ENCODE peak calls at places on chromosomes 12 and 14, in six cellular contexts. G is NCI-H2081, B is Caki2, D is WTC11, X is WERI-Rb-1, P is fibroblast of gingiva. K is an unnamed sample.
A peak's percentile ranks its signal among the peaks of the same experiment; 100 is the strongest.

GRCh38 chr12:26378721-26379120 is 183.3 kb downstream of the SSPN start:
- DNase-seq in G (no peak), B (no peak), D (no peak), X (no peak), P (no peak), K (no peak)

GRCh38 chr14:27945512-27945911 is 821.1 kb upstream of the FOXG1 start:
- DNase-seq in G (no peak), B (no peak), D (no peak), X (no peak), P (no peak), K (no peak)

GRCh38 chr12:15268927-15269552 is 47.8 kb upstream of the RERG start:
- DNase-seq in G (peak; percentile 77), B (peak; percentile 35), D (no peak), X (peak; percentile 57), P (peak; percentile 75), K (peak; percentile 70)

GRCh38 chr12:20404576-20405346 is 36.4 kb downstream of the PDE3A start:
- DNase-seq in G (no peak), B (peak; percentile 2), D (no peak), X (no peak), P (no peak), K (no peak)

GRCh38 chr12:46524778-46525177 is 152.2 kb upstream of the SLC38A2 start:
- DNase-seq in G (no peak), B (no peak), D (no peak), X (no peak), P (peak; percentile 88), K (no peak)

GRCh38 chr12:8065991-8066594 is at the start of gene C3AR1:
- DNase-seq in G (no peak), B (no peak), D (no peak), X (no peak), P (no peak), K (no peak)

GRCh38 chr14:23160924-23161522 is 22.4 kb downstream of the SLC7A8 start:
- DNase-seq in G (no peak), B (peak; percentile 23), D (peak; percentile 88), X (no peak), P (peak; percentile 85), K (no peak)

GRCh38 chr12:47556219-47556618 is 149.6 kb downstream of the RPAP3 start:
- DNase-seq in G (no peak), B (no peak), D (no peak), X (no peak), P (no peak), K (no peak)

GRCh38 chr12:73863541-73863940 is 674.1 kb upstream of the ATXN7L3B start:
- DNase-seq in G (no peak), B (no peak), D (no peak), X (no peak), P (no peak), K (no peak)

GRCh38 chr12:93186131-93186530 is 191.6 kb upstream of the NUDT4 start:
- DNase-seq in G (no peak), B (no peak), D (no peak), X (no peak), P (peak; percentile 56), K (no peak)

GRCh38 chr14:81164167-81164774 is 56.5 kb downstream of the GTF2A1 start:
- DNase-seq in G (peak; percentile 65), B (peak; percentile 86), D (peak; percentile 84), X (peak; percentile 79), P (peak; percentile 52), K (no peak)

GRCh38 chr12:16437281-16437816 is 89.9 kb downstream of the MGST1 start:
- DNase-seq in G (no peak), B (no peak), D (no peak), X (no peak), P (no peak), K (no peak)

GRCh38 chr12:54407183-54407905 is 11.7 kb downstream of the ITGA5 start:
- DNase-seq in G (no peak), B (no peak), D (no peak), X (no peak), P (no peak), K (no peak)

K was measured in NCI-H1417 treated with DMSO at 0.1 percent for 48 hours.